ENCODE peak calls at places on chromosome 18, in eight cellular contexts. O is NCI-H1930; L is GM04504; Z is endothelial cell of umbilical vein; E is activated gamma-delta T cell; S is SK-N-SH; F is stimulated activated CD8-positive, alpha-beta memory T cell treated with anti-CD3 and anti-CD28 coated beads, Interleukin-2, amount 100 ng/mL, for 1 hour; R is astrocyte of the spinal cord. D is an unnamed sample.

GRCh38 chr18:28095041-28095440 is 81.9 kb downstream of the CDH2 start:
- DNase-seq in O (no peak), L (no peak), Z (no peak), E (no peak), S (no peak), F (no peak), R (peak), D (no peak)

GRCh38 chr18:24656571-24656971 is 196.1 kb downstream of the HRH4 start:
- DNase-seq in O (peak), L (peak), Z (no peak), E (no peak), S (no peak), F (no peak), R (peak), D (no peak)

GRCh38 chr18:5197032-5197434 is at the start of gene AKAIN1:
- DNase-seq in O (no peak), L (peak), Z (peak), E (no peak), S (peak), F (no peak), R (peak), D (no peak)

GRCh38 chr18:58525517-58525916 is 103.4 kb downstream of the ALPK2 start:
- DNase-seq in O (no peak), L (peak), Z (no peak), E (no peak), S (no peak), F (no peak), R (peak), D (no peak)

GRCh38 chr18:79245517-79246001 is 150.2 kb upstream of the NFATC1 start:
- DNase-seq in O (no peak), L (no peak), Z (peak), E (no peak), S (no peak), F (no peak), R (no peak), D (no peak)

GRCh38 chr18:73043231-73044000 is 175.6 kb upstream of the NETO1 start:
- DNase-seq in O (peak), L (no peak), Z (no peak), E (no peak), S (no peak), F (no peak), R (no peak), D (no peak)

GRCh38 chr18:24075731-24076130 is 61.2 kb downstream of the TTC39C start:
- DNase-seq in O (no peak), L (no peak), Z (no peak), E (no peak), S (no peak), F (no peak), R (no peak), D (no peak)

GRCh38 chr18:1350931-1351450 is 446.3 kb downstream of the ADCYAP1 start:
- DNase-seq in O (no peak), L (no peak), Z (no peak), E (no peak), S (no peak), F (no peak), R (no peak), D (no peak)

GRCh38 chr18:70405051-70405450 is 116.2 kb downstream of the SOCS6 start:
- DNase-seq in O (no peak), L (no peak), Z (no peak), E (no peak), S (no peak), F (no peak), R (no peak), D (no peak)

GRCh38 chr18:74598350-74599001 is 806 bp downstream of the ZNF407 start:
- DNase-seq in O (peak), L (no peak), Z (no peak), E (peak), S (peak), F (peak), R (peak), D (no peak)

GRCh38 chr18:23723121-23723520 is 33.9 kb downstream of the LAMA3 start:
- DNase-seq in O (no peak), L (peak), Z (no peak), E (no peak), S (no peak), F (no peak), R (no peak), D (no peak)

GRCh38 chr18:37483221-37483971 is 82.2 kb downstream of the CELF4 start:
- DNase-seq in O (no peak), L (no peak), Z (peak), E (no peak), S (no peak), F (no peak), R (peak), D (no peak)

GRCh38 chr18:68992719-68993482 is 195.0 kb downstream of the CCDC102B start:
- DNase-seq in O (no peak), L (no peak), Z (no peak), E (no peak), S (no peak), F (no peak), R (no peak), D (no peak)

GRCh38 chr18:74609535-74609934 is 11.9 kb downstream of the ZNF407 start:
- DNase-seq in O (no peak), L (no peak), Z (no peak), E (no peak), S (no peak), F (no peak), R (peak), D (no peak)

GRCh38 chr18:23528580-23529472 is 25.5 kb downstream of the RMC1 start:
- DNase-seq in O (no peak), L (peak), Z (no peak), E (no peak), S (no peak), F (no peak), R (no peak), D (peak)

GRCh38 chr18:35029103-35029502 is 12.1 kb upstream of the MAPRE2 start:
- DNase-seq in O (no peak), L (peak), Z (no peak), E (no peak), S (no peak), F (no peak), R (peak), D (no peak)

GRCh38 chr18:51074605-51075004 is 44.6 kb downstream of the SMAD4 start:
- DNase-seq in O (no peak), L (no peak), Z (no peak), E (no peak), S (no peak), F (no peak), R (no peak), D (no peak)

GRCh38 chr18:80176334-80177080 is 67.4 kb downstream of the ADNP2 start:
- DNase-seq in O (no peak), L (no peak), Z (no peak), E (no peak), S (no peak), F (no peak), R (no peak), D (peak)

GRCh38 chr18:35533916-35534315 is 36.2 kb upstream of the INO80C start:
- DNase-seq in O (no peak), L (no peak), Z (no peak), E (no peak), S (no peak), F (no peak), R (no peak), D (no peak)

GRCh38 chr18:13178197-13178596 is 40.4 kb upstream of the LDLRAD4 start:
- DNase-seq in O (no peak), L (no peak), Z (no peak), E (no peak), S (no peak), F (no peak), R (no peak), D (no peak)

GRCh38 chr18:3603460-3604259 is 153.7 kb downstream of the TGIF1 start:
- DNase-seq in O (no peak), L (peak), Z (peak), E (no peak), S (no peak), F (no peak), R (peak), D (peak)

GRCh38 chr18:78986018-78986481 is 6.4 kb downstream of the SALL3 start:
- DNase-seq in O (no peak), L (no peak), Z (peak), E (no peak), S (peak), F (no peak), R (peak), D (no peak)

GRCh38 chr18:33356735-33357134 is 83.8 kb downstream of the CCDC178 start:
- DNase-seq in O (no peak), L (no peak), Z (no peak), E (no peak), S (no peak), F (no peak), R (no peak), D (no peak)

GRCh38 chr18:48607049-48607984 is 68.5 kb downstream of the CTIF start:
- DNase-seq in O (no peak), L (peak), Z (no peak), E (no peak), S (no peak), F (no peak), R (peak), D (peak)

GRCh38 chr18:58788971-58789797 is 75.5 kb upstream of the ZNF532 start:
- DNase-seq in O (no peak), L (no peak), Z (peak), E (no peak), S (no peak), F (no peak), R (peak), D (no peak)

GRCh38 chr18:2396162-2396505 is 175.2 kb downstream of the METTL4 start:
- DNase-seq in O (no peak), L (no peak), Z (no peak), E (no peak), S (no peak), F (no peak), R (no peak), D (no peak)

GRCh38 chr18:35122586-35123224 is 81.5 kb downstream of the MAPRE2 start:
- DNase-seq in O (no peak), L (no peak), Z (no peak), E (no peak), S (peak), F (no peak), R (no peak), D (no peak)

GRCh38 chr18:74683573-74683972 is 85.9 kb downstream of the ZNF407 start:
- DNase-seq in O (no peak), L (no peak), Z (no peak), E (no peak), S (no peak), F (no peak), R (no peak), D (no peak)

GRCh38 chr18:75697493-75697892 is 270.0 kb upstream of the SMIM21 start:
- DNase-seq in O (no peak), L (no peak), Z (no peak), E (no peak), S (no peak), F (no peak), R (no peak), D (no peak)

GRCh38 chr18:48733854-48734253 is 195.0 kb downstream of the CTIF start:
- DNase-seq in O (no peak), L (no peak), Z (no peak), E (no peak), S (no peak), F (no peak), R (no peak), D (no peak)

GRCh38 chr18:34651586-34652369 is 58.3 kb upstream of the DTNA start:
- DNase-seq in O (no peak), L (no peak), Z (no peak), E (no peak), S (no peak), F (no peak), R (no peak), D (no peak)

GRCh38 chr18:6565336-6566081 is 150.8 kb upstream of the L3MBTL4 start:
- DNase-seq in O (no peak), L (no peak), Z (no peak), E (no peak), S (no peak), F (no peak), R (no peak), D (no peak)

GRCh38 chr18:50711401-50711800 is 108.4 kb downstream of the MRO start:
- DNase-seq in O (no peak), L (no peak), Z (no peak), E (no peak), S (no peak), F (no peak), R (no peak), D (no peak)

D was measured in AG09319.